ENCODE peak calls at places on chromosomes 5 and 9, in eight cellular contexts. D, G, B, V, K, N, C and X are unnamed samples.

GRCh38 chr9:90032296-90033029 is 427.7 kb downstream of the GADD45G start:
- DNase-seq in D (no peak), G (peak), B (no peak), V (no peak), K (no peak), N (no peak), C (no peak), X (no peak)

GRCh38 chr5:24749701-24750100 is 104.9 kb upstream of the CDH10 start:
- DNase-seq in D (no peak), G (no peak), B (no peak), V (no peak), K (no peak), N (no peak), C (no peak), X (no peak)

GRCh38 chr5:176570044-176570443 is 20.9 kb downstream of the CDHR2 start:
- DNase-seq in D (no peak), G (no peak), B (no peak), V (peak), K (no peak), N (no peak), C (no peak), X (no peak)

GRCh38 chr5:37090781-37091180 is 158.4 kb downstream of the CPLANE1 start:
- DNase-seq in D (no peak), G (no peak), B (no peak), V (no peak), K (no peak), N (no peak), C (no peak), X (no peak)

GRCh38 chr9:89215342-89215741 is 36.7 kb upstream of the SHC3 start:
- DNase-seq in D (no peak), G (no peak), B (no peak), V (no peak), K (no peak), N (no peak), C (no peak), X (no peak)

GRCh38 chr5:157271740-157272271 is 5.9 kb downstream of the CYFIP2 start:
- DNase-seq in D (no peak), G (no peak), B (no peak), V (no peak), K (peak), N (peak), C (no peak), X (no peak)

GRCh38 chr5:40578501-40579451 is 100.9 kb upstream of the PTGER4 start:
- DNase-seq in D (no peak), G (no peak), B (no peak), V (no peak), K (peak), N (no peak), C (no peak), X (no peak)

GRCh38 chr9:127519301-127520166 is 68.2 kb downstream of the LRSAM1 start:
- DNase-seq in D (no peak), G (peak), B (no peak), V (no peak), K (no peak), N (no peak), C (no peak), X (no peak)

GRCh38 chr9:123795336-123795735 is 134.6 kb downstream of the DENND1A start:
- DNase-seq in D (no peak), G (no peak), B (no peak), V (no peak), K (no peak), N (no peak), C (no peak), X (no peak)

GRCh38 chr5:142769251-142769792 is 855 bp upstream of the ARHGAP26 start:
- DNase-seq in D (no peak), G (peak), B (no peak), V (no peak), K (no peak), N (no peak), C (no peak), X (peak)

GRCh38 chr9:114155263-114155966 is at the start of gene COL27A1:
- DNase-seq in D (peak), G (peak), B (peak), V (peak), K (peak), N (peak), C (peak), X (peak)

GRCh38 chr9:132128191-132128590 is 33.7 kb upstream of the NTNG2 start:
- DNase-seq in D (peak), G (no peak), B (no peak), V (no peak), K (no peak), N (no peak), C (no peak), X (no peak)

GRCh38 chr9:133449760-133450159 is 10.0 kb upstream of the CACFD1 start:
- DNase-seq in D (peak), G (no peak), B (no peak), V (peak), K (no peak), N (no peak), C (no peak), X (no peak)

GRCh38 chr9:100322954-100323536 is 29.7 kb downstream of the TEX10 start:
- DNase-seq in D (no peak), G (peak), B (peak), V (peak), K (peak), N (no peak), C (no peak), X (peak)

GRCh38 chr5:92780057-92780456 is 801.0 kb downstream of the NR2F1-AS1 start:
- DNase-seq in D (no peak), G (no peak), B (no peak), V (no peak), K (no peak), N (no peak), C (no peak), X (no peak)

GRCh38 chr5:159765760-159766517 is 150.3 kb upstream of the ADRA1B start:
- DNase-seq in D (no peak), G (no peak), B (no peak), V (no peak), K (no peak), N (no peak), C (no peak), X (peak)

GRCh38 chr9:71254592-71255277 is 133.3 kb upstream of the TRPM3 start:
- DNase-seq in D (no peak), G (no peak), B (no peak), V (no peak), K (no peak), N (no peak), C (no peak), X (peak)

GRCh38 chr9:89701221-89701798 is 96.5 kb downstream of the GADD45G start:
- DNase-seq in D (no peak), G (peak), B (peak), V (no peak), K (peak), N (no peak), C (no peak), X (no peak)

GRCh38 chr9:94824913-94825619 is 98.6 kb downstream of the AOPEP start:
- DNase-seq in D (no peak), G (peak), B (peak), V (no peak), K (no peak), N (no peak), C (no peak), X (no peak)

GRCh38 chr5:179337227-179338122 is 7.8 kb downstream of the ADAMTS2 start:
- DNase-seq in D (no peak), G (no peak), B (no peak), V (no peak), K (no peak), N (no peak), C (no peak), X (no peak)

GRCh38 chr5:132274050-132274869 is 16.8 kb downstream of the PDLIM4 start:
- DNase-seq in D (peak), G (no peak), B (no peak), V (no peak), K (no peak), N (no peak), C (no peak), X (no peak)

GRCh38 chr5:80885698-80886000 is 74.5 kb upstream of the RASGRF2 start:
- DNase-seq in D (no peak), G (peak), B (no peak), V (peak), K (no peak), N (no peak), C (no peak), X (no peak)

GRCh38 chr9:108017671-108018070 is 528.1 kb upstream of the KLF4 start:
- DNase-seq in D (no peak), G (no peak), B (no peak), V (no peak), K (no peak), N (no peak), C (no peak), X (no peak)

GRCh38 chr5:172886974-172887491 is 53.0 kb downstream of the ERGIC1 start:
- DNase-seq in D (no peak), G (peak), B (peak), V (no peak), K (no peak), N (no peak), C (no peak), X (no peak)

GRCh38 chr5:59066367-59067163 is 483.7 kb downstream of the RAB3C start:
- DNase-seq in D (no peak), G (no peak), B (no peak), V (peak), K (no peak), N (no peak), C (no peak), X (peak)

GRCh38 chr5:122091942-122092600 is 14.0 kb upstream of the LOX start:
- DNase-seq in D (no peak), G (peak), B (peak), V (peak), K (no peak), N (no peak), C (no peak), X (peak)

GRCh38 chr5:14594378-14595074 is 12.9 kb downstream of the OTULINL start:
- DNase-seq in D (no peak), G (no peak), B (no peak), V (no peak), K (peak), N (no peak), C (no peak), X (no peak)

GRCh38 chr5:392431-392988 is 50.5 kb upstream of the EXOC3 start:
- DNase-seq in D (peak), G (peak), B (no peak), V (peak), K (peak), N (peak), C (no peak), X (no peak)

GRCh38 chr5:113612060-113612496 is 98.6 kb downstream of the YTHDC2 start:
- DNase-seq in D (no peak), G (peak), B (peak), V (peak), K (peak), N (no peak), C (no peak), X (peak)

GRCh38 chr9:104747565-104748358 is at the start of gene NIPSNAP3A:
- DNase-seq in D (peak), G (peak), B (peak), V (peak), K (peak), N (peak), C (peak), X (peak)

GRCh38 chr5:72487151-72487550 is 20.1 kb downstream of the ZNF366 start:
- DNase-seq in D (no peak), G (no peak), B (no peak), V (no peak), K (no peak), N (no peak), C (no peak), X (no peak)

GRCh38 chr5:138603521-138603920 is 28.3 kb upstream of the HSPA9 start:
- DNase-seq in D (no peak), G (no peak), B (no peak), V (no peak), K (no peak), N (no peak), C (no peak), X (no peak)

GRCh38 chr9:114718801-114719221 is 36.8 kb upstream of the TEX48 start:
- DNase-seq in D (no peak), G (no peak), B (no peak), V (peak), K (peak), N (peak), C (no peak), X (no peak)

GRCh38 chr5:66840527-66841013 is 244.4 kb downstream of the MAST4 start:
- DNase-seq in D (no peak), G (no peak), B (no peak), V (no peak), K (peak), N (no peak), C (no peak), X (no peak)

GRCh38 chr9:27749838-27750237 is 176.6 kb upstream of the C9orf72 start:
- DNase-seq in D (no peak), G (peak), B (peak), V (no peak), K (no peak), N (no peak), C (no peak), X (peak)

GRCh38 chr9:35446012-35446411 is 43.9 kb upstream of the RUSC2 start:
- DNase-seq in D (no peak), G (no peak), B (no peak), V (no peak), K (no peak), N (no peak), C (no peak), X (no peak)

GRCh38 chr5:77935516-77936364 is 159.6 kb upstream of the TBCA start:
- DNase-seq in D (no peak), G (no peak), B (no peak), V (no peak), K (peak), N (no peak), C (no peak), X (no peak)

GRCh38 chr5:103393131-103393754 is 134.7 kb downstream of the MACIR start:
- DNase-seq in D (no peak), G (peak), B (peak), V (no peak), K (peak), N (no peak), C (no peak), X (no peak)